ENCODE peak calls at places on chromosomes 13 and 19, in seven cellular contexts. S is spleen, E is K562, N is GM23338, I is transverse colon, Y is stomach, W is suprapubic skin. R is an unnamed sample.

GRCh38 chr13:39415403-39415802 is 187.6 kb downstream of the LHFPL6 start:
- DNase-seq in S (no peak), E (no peak), N (peak), I (no peak), Y (no peak), W (no peak), R (no peak)

GRCh38 chr13:78241278-78241919 is 322.8 kb upstream of the EDNRB start:
- DNase-seq in S (no peak), E (peak), N (peak), I (peak), Y (no peak), W (no peak), R (no peak)

GRCh38 chr19:54653181-54653809 is 9.5 kb upstream of the LILRB4 start:
- DNase-seq in S (no peak), E (peak), N (peak), I (no peak), Y (no peak), W (no peak), R (no peak)

GRCh38 chr19:45645631-45646344 is 6.6 kb upstream of the EML2 start:
- DNase-seq in S (peak), E (peak), N (peak), I (peak), Y (peak), W (peak), R (no peak)

GRCh38 chr19:4633140-4633967 is 6.0 kb upstream of the TNFAIP8L1 start:
- DNase-seq in S (peak), E (peak), N (peak), I (peak), Y (peak), W (no peak), R (no peak)

GRCh38 chr19:41860419-41861097 is 503 bp downstream of the RPS19 start:
- DNase-seq in S (no peak), E (no peak), N (no peak), I (no peak), Y (no peak), W (no peak), R (no peak)

GRCh38 chr13:112172641-112173171 is 105.8 kb downstream of the SOX1 start:
- DNase-seq in S (no peak), E (no peak), N (no peak), I (no peak), Y (no peak), W (peak), R (no peak)

GRCh38 chr13:50161052-50161451 is 145.8 kb downstream of the KCNRG start:
- DNase-seq in S (no peak), E (peak), N (no peak), I (no peak), Y (no peak), W (no peak), R (no peak)

GRCh38 chr13:94327318-94327717 is 152.2 kb downstream of the DCT start:
- DNase-seq in S (no peak), E (no peak), N (peak), I (no peak), Y (no peak), W (no peak), R (no peak)

GRCh38 chr19:17496337-17496997 is 15.0 kb upstream of the PGLS start:
- DNase-seq in S (peak), E (peak), N (peak), I (peak), Y (peak), W (peak), R (no peak)

GRCh38 chr13:106376411-106377112 is 158.9 kb downstream of the EFNB2 start:
- DNase-seq in S (no peak), E (no peak), N (peak), I (no peak), Y (peak), W (no peak), R (no peak)

GRCh38 chr19:18399008-18399407 is 1.6 kb upstream of the LRRC25 start:
- DNase-seq in S (peak), E (no peak), N (no peak), I (peak), Y (peak), W (no peak), R (no peak)

GRCh38 chr13:101512650-101513049 is 60.2 kb downstream of the ITGBL1 start:
- DNase-seq in S (no peak), E (no peak), N (no peak), I (no peak), Y (no peak), W (no peak), R (no peak)
- H3K27ac ChIP-seq in S (no peak), E (no peak), N (no peak), I (no peak), Y (no peak), W (no peak), R (no peak)

GRCh38 chr19:1239796-1240737 is 1.5 kb upstream of the ATP5F1D start:
- DNase-seq in S (peak), E (peak), N (peak), I (peak), Y (peak), W (peak), R (no peak)
- TF ChIP-seq POLR2AphosphoS5 in S (peak), E (no peak), N (peak), I (no peak), Y (peak), W (no peak), R (peak)

GRCh38 chr13:33230178-33230881 is 55.2 kb downstream of the STARD13 start:
- DNase-seq in S (no peak), E (no peak), N (no peak), I (no peak), Y (no peak), W (no peak), R (no peak)
- H3K27ac ChIP-seq in S (peak), E (no peak), N (no peak), I (peak), Y (peak), W (peak), R (peak)

GRCh38 chr19:32652893-32653625 is 21.9 kb downstream of the ANKRD27 start:
- DNase-seq in S (no peak), E (no peak), N (no peak), I (peak), Y (peak), W (no peak), R (no peak)

GRCh38 chr19:32649751-32650150 is 25.2 kb downstream of the ANKRD27 start:
- DNase-seq in S (no peak), E (no peak), N (no peak), I (no peak), Y (no peak), W (no peak), R (no peak)

GRCh38 chr19:32650671-32651070 is 24.3 kb downstream of the ANKRD27 start:
- DNase-seq in S (no peak), E (no peak), N (no peak), I (no peak), Y (no peak), W (no peak), R (no peak)

GRCh38 chr19:32653626-32653968 is 21.4 kb downstream of the ANKRD27 start:
- DNase-seq in S (no peak), E (no peak), N (no peak), I (no peak), Y (no peak), W (no peak), R (no peak)

GRCh38 chr19:32651729-32652140 is 23.2 kb downstream of the ANKRD27 start:
- DNase-seq in S (no peak), E (no peak), N (peak), I (peak), Y (peak), W (no peak), R (no peak)
- TF ChIP-seq POLR2AphosphoS5 in S (no peak), E (no peak), N (no peak), I (no peak), Y (no peak), W (no peak), R (no peak)